ENCODE peak calls at places on chromosomes 11 and 22, in eight cellular contexts. T is left colon; G is uterus; I is stimulated activated CD8-positive, alpha-beta memory T cell treated with anti-CD3 and anti-CD28 coated beads, Interleukin-4, amount 100 ng/mL, for 1 hour; H is H4; Z is GM23338; A is SK-N-SH; L is amniotic stem cell. Q is an unnamed sample.

GRCh38 chr22:36162127-36163034 is 1.8 kb upstream of the APOL3 start:
- DNase-seq in T (no peak), G (no peak), I (no peak), H (no peak), Z (no peak), A (no peak), L (no peak), Q (no peak)

GRCh38 chr22:33110562-33111163 is 52.5 kb upstream of the SYN3 start:
- DNase-seq in T (no peak), G (no peak), I (no peak), H (no peak), Z (no peak), A (no peak), L (no peak), Q (no peak)

GRCh38 chr22:35775339-35775738 is 57.7 kb downstream of the APOL5 start:
- DNase-seq in T (no peak), G (no peak), I (no peak), H (no peak), Z (no peak), A (no peak), L (no peak), Q (no peak)

GRCh38 chr11:97751405-97751804 is 1269.3 kb upstream of the CNTN5 start:
- DNase-seq in T (no peak), G (no peak), I (no peak), H (no peak), Z (no peak), A (no peak), L (no peak), Q (no peak)

GRCh38 chr11:19508166-19508565 is 204.5 kb upstream of the NAV2 start:
- DNase-seq in T (no peak), G (no peak), I (no peak), H (no peak), Z (no peak), A (no peak), L (no peak), Q (no peak)

GRCh38 chr11:96103721-96104120 is 179.8 kb upstream of the MTMR2 start:
- DNase-seq in T (no peak), G (no peak), I (no peak), H (no peak), Z (no peak), A (no peak), L (no peak), Q (no peak)

GRCh38 chr11:112620621-112621394 is 340.4 kb upstream of the NCAM1 start:
- DNase-seq in T (no peak), G (no peak), I (no peak), H (peak; percentile 20), Z (no peak), A (no peak), L (no peak), Q (no peak)

GRCh38 chr22:49210606-49211005 is 617.1 kb downstream of the BRD1 start:
- DNase-seq in T (no peak), G (no peak), I (no peak), H (no peak), Z (no peak), A (no peak), L (no peak), Q (no peak)

GRCh38 chr22:38504731-38505594 is 1.1 kb downstream of the DDX17 start:
- DNase-seq in T (peak; percentile 63), G (peak; percentile 41), I (peak; percentile 15), H (peak; percentile 45), Z (peak; percentile 53), A (peak; percentile 11), L (no peak), Q (no peak)

GRCh38 chr11:40542821-40543220 is 916.6 kb downstream of the LRRC4C start:
- DNase-seq in T (no peak), G (no peak), I (no peak), H (no peak), Z (no peak), A (no peak), L (no peak), Q (no peak)

GRCh38 chr11:124278261-124278660 is 22.1 kb downstream of the OR8G5 start:
- DNase-seq in T (no peak), G (no peak), I (no peak), H (no peak), Z (no peak), A (no peak), L (no peak), Q (no peak)

GRCh38 chr11:18540207-18541009 is 13.7 kb upstream of the TSG101 start:
- DNase-seq in T (no peak), G (no peak), I (no peak), H (peak; percentile 17), Z (peak; percentile 48), A (peak; percentile 28), L (no peak), Q (no peak)

GRCh38 chr11:117334896-117335295 is 7.2 kb downstream of the CEP164 start:
- DNase-seq in T (no peak), G (no peak), I (no peak), H (no peak), Z (no peak), A (no peak), L (no peak), Q (no peak)

GRCh38 chr11:65208785-65209710 is 27.3 kb downstream of the CAPN1 start:
- DNase-seq in T (peak; percentile 58), G (no peak), I (no peak), H (peak; percentile 1), Z (no peak), A (no peak), L (no peak), Q (no peak)

GRCh38 chr11:65316979-65317786 is 2.5 kb downstream of the CDC42EP2 start:
- DNase-seq in T (peak; percentile 93), G (peak; percentile 71), I (no peak), H (no peak), Z (peak; percentile 80), A (no peak), L (no peak), Q (no peak)

GRCh38 chr11:44595006-44595405 is 29.5 kb downstream of the CD82 start:
- DNase-seq in T (no peak), G (no peak), I (no peak), H (no peak), Z (no peak), A (no peak), L (no peak), Q (no peak)

GRCh38 chr22:21734540-21735197 is 925 bp downstream of the YPEL1 start:
- DNase-seq in T (no peak), G (no peak), I (no peak), H (no peak), Z (no peak), A (no peak), L (no peak), Q (no peak)

GRCh38 chr11:48088682-48089050 is 108.3 kb downstream of the PTPRJ start:
- DNase-seq in T (no peak), G (no peak), I (no peak), H (no peak), Z (no peak), A (no peak), L (no peak), Q (no peak)

GRCh38 chr11:102583437-102583836 is 41.7 kb downstream of the MMP20 start:
- DNase-seq in T (no peak), G (no peak), I (no peak), H (no peak), Z (no peak), A (no peak), L (no peak), Q (no peak)

GRCh38 chr11:45332486-45332934 is 46.4 kb upstream of the SYT13 start:
- DNase-seq in T (no peak), G (peak; percentile 58), I (no peak), H (peak; percentile 60), Z (peak; percentile 72), A (peak; percentile 81), L (peak; percentile 7), Q (peak; percentile 1)

GRCh38 chr11:119484741-119485605 is 62.0 kb upstream of the THY1 start:
- DNase-seq in T (no peak), G (no peak), I (no peak), H (no peak), Z (peak; percentile 77), A (no peak), L (no peak), Q (no peak)

GRCh38 chr11:118198370-118198769 is 21.9 kb upstream of the SCN2B start:
- DNase-seq in T (peak; percentile 75), G (peak; percentile 79), I (peak; percentile 75), H (peak; percentile 58), Z (peak; percentile 87), A (peak; percentile 77), L (peak; percentile 34), Q (peak; percentile 10)

GRCh38 chr22:32444068-32444467 is 20.2 kb downstream of the BPIFC start:
- DNase-seq in T (no peak), G (no peak), I (no peak), H (no peak), Z (peak; percentile 45), A (peak; percentile 17), L (no peak), Q (no peak)

GRCh38 chr11:118117790-118118601 is 31.2 kb upstream of the SMIM35 start:
- DNase-seq in T (no peak), G (no peak), I (no peak), H (no peak), Z (no peak), A (no peak), L (no peak), Q (no peak)

Q was measured in non-pigmented ciliary epithelial cell.